ENCODE peak calls at places on chromosomes 13 and 19, in five cellular contexts. T is memory B cell; X is mucosa of descending colon; U is CD4-positive, CD25-positive, alpha-beta regulatory T cell; B is activated CD4-positive, alpha-beta T cell treated with anti-CD3 and anti-CD28 coated beads, Interleukin-2, amount 10 ng/mL, durations not matched to agents 7 days and 5 days. S is an unnamed sample.

GRCh38 chr19:2129022-2129421 is 22.3 kb downstream of the AP3D1 start:
- DNase-seq in T (no peak), X (no peak), U (no peak), B (no peak), S (no peak)

GRCh38 chr19:1243768-1244692 is 2.5 kb downstream of the ATP5F1D start:
- DNase-seq in T (peak; percentile 94), X (peak; percentile 91), U (peak; percentile 87), B (peak; percentile 88), S (peak; percentile 79)

GRCh38 chr19:15299568-15300409 is 32.5 kb downstream of the BRD4 start:
- DNase-seq in T (no peak), X (no peak), U (no peak), B (no peak), S (no peak)

GRCh38 chr19:7385062-7385461 is 36.3 kb downstream of the ARHGEF18 start:
- DNase-seq in T (no peak), X (no peak), U (no peak), B (no peak), S (no peak)

GRCh38 chr13:98301721-98302120 is 124.7 kb upstream of the RNF113B start:
- DNase-seq in T (no peak), X (no peak), U (no peak), B (no peak), S (no peak)

GRCh38 chr13:73998631-73999030 is 135.6 kb downstream of the KLF12 start:
- DNase-seq in T (no peak), X (no peak), U (no peak), B (no peak), S (no peak)

GRCh38 chr13:23323946-23324709 is 109.4 kb downstream of the SACS start:
- DNase-seq in T (no peak), X (no peak), U (no peak), B (no peak), S (no peak)

GRCh38 chr13:19088416-19088815 is 93.2 kb downstream of the TUBA3C start:
- DNase-seq in T (no peak), X (no peak), U (no peak), B (no peak), S (no peak)

GRCh38 chr19:1471514-1472107 is 7.4 kb downstream of the C19orf25 start:
- DNase-seq in T (no peak), X (no peak), U (peak; percentile 41), B (no peak), S (no peak)

GRCh38 chr19:13164370-13165090 is 14.3 kb downstream of the IER2 start:
- DNase-seq in T (no peak), X (peak; percentile 81), U (peak; percentile 52), B (peak; percentile 56), S (peak; percentile 35)

GRCh38 chr13:36344886-36345437 is 1.2 kb downstream of the SPART start:
- DNase-seq in T (no peak), X (no peak), U (peak; percentile 46), B (peak; percentile 41), S (peak; percentile 12)

GRCh38 chr13:61415749-61416148 is at the start of gene PCDH20:
- DNase-seq in T (no peak), X (no peak), U (no peak), B (no peak), S (no peak)

GRCh38 chr19:54470991-54471782 is 1.9 kb downstream of the CDC42EP5 start:
- DNase-seq in T (no peak), X (peak; percentile 79), U (no peak), B (no peak), S (no peak)

GRCh38 chr13:102903659-102904407 is 58.0 kb downstream of the ERCC5 start:
- DNase-seq in T (no peak), X (no peak), U (no peak), B (no peak), S (no peak)

GRCh38 chr19:13978721-13979191 is 26.4 kb downstream of the DCAF15 start:
- DNase-seq in T (no peak), X (no peak), U (no peak), B (no peak), S (no peak)

GRCh38 chr19:1121395-1121794 is 17.6 kb downstream of the GPX4 start:
- DNase-seq in T (no peak), X (no peak), U (no peak), B (no peak), S (no peak)

GRCh38 chr13:112638157-112638750 is 50.3 kb upstream of the TUBGCP3 start:
- DNase-seq in T (no peak), X (no peak), U (peak; percentile 47), B (peak; percentile 24), S (no peak)

GRCh38 chr19:6963937-6964336 is 57.3 kb downstream of the MBD3L2B start:
- DNase-seq in T (no peak), X (no peak), U (peak; percentile 42), B (peak; percentile 37), S (peak; percentile 18)

GRCh38 chr13:43916828-43917227 is 37.1 kb downstream of the LACC1 start:
- DNase-seq in T (no peak), X (no peak), U (no peak), B (no peak), S (no peak)

GRCh38 chr19:30252214-30252613 is 120.0 kb upstream of the ZNF536 start:
- DNase-seq in T (no peak), X (no peak), U (no peak), B (no peak), S (no peak)

GRCh38 chr19:15210323-15210774 is 9.6 kb upstream of the NOTCH3 start:
- DNase-seq in T (no peak), X (no peak), U (no peak), B (no peak), S (no peak)

S was measured in T follicular helper cell.